ENCODE peak calls at places on chromosomes 5 and 9, in four cellular contexts. G, I, T and S are unnamed samples.

GRCh38 chr9:33139421-33140228 is 27.5 kb downstream of the B4GALT1 start:
- DNase-seq in G (no peak), I (no peak), T (peak), S (peak)

GRCh38 chr5:126954981-126955380 is 75.4 kb downstream of the MARCHF3 start:
- DNase-seq in G (no peak), I (no peak), T (no peak), S (no peak)

GRCh38 chr5:57249251-57249874 is 75.5 kb downstream of the GPBP1 start:
- DNase-seq in G (no peak), I (no peak), T (no peak), S (no peak)

GRCh38 chr9:124001865-124002525 is 9.6 kb upstream of the LHX2 start:
- DNase-seq in G (no peak), I (no peak), T (no peak), S (no peak)

GRCh38 chr5:176816043-176816745 is 5.8 kb downstream of the UNC5A start:
- DNase-seq in G (no peak), I (no peak), T (no peak), S (no peak)

GRCh38 chr9:80560976-80561375 is 989.2 kb downstream of the TLE4 start:
- DNase-seq in G (no peak), I (no peak), T (no peak), S (no peak)

GRCh38 chr9:12759767-12760166 is 15.1 kb upstream of the LURAP1L start:
- DNase-seq in G (no peak), I (no peak), T (no peak), S (no peak)

GRCh38 chr9:34541540-34541939 is 18.8 kb upstream of the ENHO start:
- DNase-seq in G (no peak), I (no peak), T (no peak), S (no peak)

GRCh38 chr5:173459225-173459624 is 131.0 kb upstream of the STC2 start:
- DNase-seq in G (no peak), I (no peak), T (no peak), S (no peak)

GRCh38 chr5:147310059-147310704 is 75.4 kb downstream of the STK32A start:
- DNase-seq in G (no peak), I (peak), T (peak), S (peak)

GRCh38 chr9:91211919-91212318 is 149.8 kb downstream of the AUH start:
- DNase-seq in G (no peak), I (no peak), T (no peak), S (no peak)

GRCh38 chr9:126376311-126376902 is 49.8 kb downstream of the MVB12B start:
- DNase-seq in G (no peak), I (peak), T (no peak), S (no peak)

GRCh38 chr9:76583256-76583655 is 124.3 kb downstream of the GCNT1 start:
- DNase-seq in G (no peak), I (no peak), T (no peak), S (no peak)

GRCh38 chr9:93127395-93127911 is 6.6 kb downstream of the NINJ1 start:
- DNase-seq in G (no peak), I (peak), T (no peak), S (no peak)

GRCh38 chr9:90107864-90108263 is 503.1 kb downstream of the GADD45G start:
- DNase-seq in G (no peak), I (no peak), T (no peak), S (no peak)

GRCh38 chr9:91978739-91979414 is 28.8 kb upstream of the ROR2 start:
- DNase-seq in G (peak), I (no peak), T (peak), S (peak)

GRCh38 chr9:4762889-4763521 is 22.0 kb upstream of the AK3 start:
- DNase-seq in G (no peak), I (no peak), T (no peak), S (no peak)
- H3K4me3 ChIP-seq in G (peak), I (peak), T (no peak), S (no peak)

DNA sequence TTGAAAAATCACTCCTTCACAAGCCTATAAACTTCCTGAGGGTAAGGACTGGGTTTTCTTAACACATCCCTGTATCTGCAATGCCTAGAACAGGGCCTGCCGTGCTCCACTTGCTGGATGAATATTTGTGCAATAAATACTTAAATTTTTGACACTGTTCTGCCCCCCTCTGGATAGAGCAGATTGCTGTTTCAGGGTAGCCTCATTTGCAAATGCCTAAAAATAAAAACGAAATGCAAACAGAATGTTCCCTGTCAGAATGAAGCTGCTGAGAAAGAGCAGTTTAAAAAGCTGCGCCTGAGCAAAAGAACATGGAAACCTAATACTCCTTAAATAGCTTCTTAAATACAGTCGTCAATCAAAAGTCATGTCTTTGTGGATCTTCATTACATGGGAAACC is 385.3 kb downstream of the PRELID2 start:
- DNase-seq in G (no peak), I (peak), T (no peak), S (no peak)
- TF ChIP-seq CTCF in G (no peak), I (no peak), T (no peak), S (no peak)

DNA sequence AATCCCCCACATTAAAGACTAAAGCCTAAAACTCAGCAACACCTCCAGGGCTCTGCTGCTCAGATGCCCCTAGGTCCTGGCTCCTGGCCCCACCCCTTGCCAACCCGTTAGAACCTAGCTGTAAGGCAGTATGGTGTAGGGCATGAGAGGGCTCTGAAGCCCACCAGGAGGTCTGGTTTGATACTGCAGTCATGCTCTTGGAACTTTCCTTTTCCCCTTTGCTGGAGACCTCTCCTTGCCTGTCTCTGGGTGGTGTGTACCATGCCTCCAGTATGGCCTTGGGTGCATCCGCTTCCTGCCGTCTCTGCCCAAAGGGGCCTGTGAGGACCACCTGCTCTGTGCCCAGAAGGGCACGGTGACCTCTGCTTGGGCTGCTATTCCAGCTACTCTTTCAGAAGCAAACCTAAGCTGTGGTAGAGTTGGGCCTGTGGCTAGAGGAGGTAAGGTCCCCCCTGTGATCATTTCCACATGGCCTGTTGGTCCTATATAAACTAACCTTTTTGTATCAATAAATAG is 3.5 kb downstream of the TENT4A start:
- DNase-seq in G (no peak), I (no peak), T (no peak), S (no peak)
- H3K4me3 ChIP-seq in G (peak), I (peak), T (peak), S (peak)

DNA sequence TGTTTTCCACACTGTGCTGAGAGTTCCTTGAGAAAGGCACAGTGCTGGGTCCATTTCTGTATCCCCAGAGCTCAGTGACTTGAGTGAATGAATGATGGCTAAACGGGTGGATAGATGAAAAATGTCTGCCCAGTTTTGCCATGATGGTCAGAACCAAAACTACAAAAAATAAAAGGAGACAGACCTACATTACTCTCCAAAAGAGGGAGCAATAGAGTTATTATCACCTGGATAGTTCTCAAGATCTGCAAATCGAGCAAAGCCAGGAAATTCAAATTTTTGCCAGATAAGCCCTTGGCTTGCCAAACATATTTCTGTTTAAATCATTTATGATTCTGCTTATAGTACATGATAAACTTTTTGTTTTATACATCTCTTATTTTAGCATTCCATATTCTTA is 214.2 kb upstream of the ZNF462 start:
- DNase-seq in G (no peak), I (no peak), T (no peak), S (no peak)
- TF ChIP-seq CTCF in G (peak), I (no peak), T (no peak), S (no peak)

GRCh38 chr5:170619869-170620268 is 116.0 kb downstream of the KCNIP1 start:
- DNase-seq in G (no peak), I (no peak), T (no peak), S (no peak)
- H3K4me3 ChIP-seq in G (no peak), I (no peak), T (no peak), S (no peak)